ENCODE peak calls at places on chromosomes 1 and 21, in four cellular contexts. Q is GM13976, U is breast epithelium, W is mesothelial cell of epicardium. A is an unnamed sample.

GRCh38 chr21:32966120-32966519 is 59.6 kb upstream of the OLIG2 start:
- DNase-seq in W (no peak), Q (no peak), U (no peak), A (no peak)

GRCh38 chr1:9350011-9350907 is 57.6 kb downstream of the SPSB1 start:
- DNase-seq in Q (no peak), W (no peak), U (no peak), A (no peak)

GRCh38 chr1:27940297-27940696 is 5.5 kb downstream of the SMPDL3B start:
- DNase-seq in Q (peak), U (no peak), W (no peak), A (peak)

GRCh38 chr1:1402081-1402900 is 3.2 kb upstream of the CCNL2 start:
- DNase-seq in W (no peak), Q (peak), U (no peak), A (no peak)

GRCh38 chr1:29453502-29454240 is 217.3 kb downstream of the PTPRU start:
- DNase-seq in U (no peak), Q (peak), W (no peak), A (peak)

GRCh38 chr1:51534447-51534846 is 15.4 kb upstream of the EPS15 start:
- DNase-seq in W (no peak), U (no peak), Q (no peak), A (no peak)

GRCh38 chr1:23661887-23662286 is 29.7 kb upstream of the RPL11 start:
- DNase-seq in W (no peak), Q (no peak), U (no peak), A (no peak)

GRCh38 chr21:25501448-25501847 is 105.8 kb downstream of the MRPL39 start:
- DNase-seq in Q (no peak), U (no peak), W (no peak), A (no peak)

GRCh38 chr1:58979085-58979484 is 195.2 kb upstream of the JUN start:
- DNase-seq in Q (no peak), W (no peak), U (no peak), A (no peak)

GRCh38 chr21:27206368-27206982 is 239.6 kb upstream of the ADAMTS5 start:
- DNase-seq in W (no peak), U (no peak), Q (no peak), A (no peak)

GRCh38 chr1:244221961-244222360 is 170.9 kb downstream of the ZBTB18 start:
- DNase-seq in U (no peak), Q (no peak), W (no peak), A (no peak)

GRCh38 chr1:226135709-226136108 is 50.8 kb downstream of the ACBD3 start:
- DNase-seq in U (no peak), Q (no peak), W (no peak), A (no peak)

GRCh38 chr1:97433520-97434175 is 487.2 kb downstream of the DPYD start:
- DNase-seq in Q (no peak), U (no peak), W (no peak), A (no peak)

GRCh38 chr1:10509823-10510509 is 35.2 kb downstream of the PEX14 start:
- DNase-seq in Q (no peak), U (no peak), W (no peak), A (no peak)

GRCh38 chr1:6099787-6100765 is 54.4 kb downstream of the KCNAB2 start:
- DNase-seq in Q (no peak), U (no peak), W (no peak), A (no peak)
- TF ChIP-seq CTCF in Q (peak), U (no peak), W (no peak), A (peak)

GRCh38 chr1:44013949-44014348 is 17.3 kb downstream of the SLC6A9 start:
- DNase-seq in U (no peak), W (no peak), Q (no peak), A (no peak)

GRCh38 chr1:44008259-44008658 is 16.9 kb downstream of the CCDC24 start:
- DNase-seq in W (no peak), U (no peak), Q (no peak), A (no peak)

GRCh38 chr1:44012411-44012810 is 18.9 kb downstream of the SLC6A9 start:
- DNase-seq in W (no peak), Q (no peak), U (no peak), A (no peak)

GRCh38 chr1:44012941-44013609 is 18.2 kb downstream of the SLC6A9 start:
- DNase-seq in Q (no peak), U (no peak), W (no peak), A (no peak)

GRCh38 chr1:44010935-44011610 is 19.7 kb downstream of the CCDC24 start:
- DNase-seq in Q (no peak), W (no peak), U (no peak), A (no peak)
- TF ChIP-seq CTCF in Q (no peak), W (no peak), U (no peak), A (no peak)

DNA sequence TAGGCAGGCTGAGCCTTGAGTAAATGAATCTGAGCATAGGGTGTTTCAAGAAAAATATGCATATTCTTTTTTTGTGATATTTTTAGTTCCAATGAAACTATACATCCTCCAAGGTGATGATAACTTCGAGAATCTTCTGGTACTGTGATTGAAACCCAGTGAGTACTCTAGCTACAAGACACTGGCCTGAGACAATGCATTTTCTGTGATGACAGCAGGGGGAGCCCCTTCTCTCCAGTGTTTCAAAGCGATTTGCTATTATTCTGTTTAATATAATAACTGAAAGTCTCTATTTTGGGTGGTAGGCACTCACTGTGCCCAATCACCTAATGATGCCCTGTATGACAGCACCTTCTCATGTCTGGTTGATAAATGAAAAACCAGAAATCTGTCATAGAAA is 12.1 kb downstream of the IRF2BP2 start:
- DNase-seq in W (no peak), U (no peak), Q (peak), A (peak)
- TF ChIP-seq CTCF in W (peak), U (no peak), Q (peak), A (peak)

GRCh38 chr1:201583663-201584062 is 44.7 kb downstream of the NAV1 start:
- DNase-seq in W (no peak), Q (no peak), U (no peak), A (no peak)
- TF ChIP-seq CTCF in W (no peak), Q (no peak), U (no peak), A (no peak)

DNA sequence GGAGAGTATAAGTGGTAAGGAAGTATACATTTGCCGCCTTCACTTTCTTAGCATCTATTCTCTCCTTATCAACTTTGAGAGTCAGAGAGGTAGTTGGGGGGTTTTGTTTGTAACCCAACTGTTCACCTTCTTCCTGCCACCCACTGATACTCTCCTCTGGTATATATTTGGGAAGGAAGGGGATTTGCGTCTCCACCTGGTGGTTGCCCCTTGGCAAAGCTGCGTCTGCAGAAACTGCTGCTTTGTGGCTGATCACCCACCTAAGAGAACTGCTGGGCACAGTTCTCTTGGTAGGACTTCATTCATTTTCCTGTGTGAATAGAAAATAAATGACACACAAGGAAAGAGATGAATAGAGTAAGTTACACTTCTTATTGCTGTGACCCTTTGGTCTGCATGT is 87.0 kb downstream of the SYT14 start:
- DNase-seq in W (no peak), Q (no peak), U (no peak), A (no peak)
- TF ChIP-seq CTCF in W (no peak), Q (no peak), U (no peak), A (no peak)

GRCh38 chr1:77146270-77146669 is 73.0 kb downstream of the PIGK start:
- DNase-seq in Q (no peak), W (no peak), U (no peak), A (no peak)

GRCh38 chr1:77139389-77139788 is 79.8 kb downstream of the PIGK start:
- DNase-seq in W (no peak), U (no peak), Q (no peak), A (no peak)

DNA sequence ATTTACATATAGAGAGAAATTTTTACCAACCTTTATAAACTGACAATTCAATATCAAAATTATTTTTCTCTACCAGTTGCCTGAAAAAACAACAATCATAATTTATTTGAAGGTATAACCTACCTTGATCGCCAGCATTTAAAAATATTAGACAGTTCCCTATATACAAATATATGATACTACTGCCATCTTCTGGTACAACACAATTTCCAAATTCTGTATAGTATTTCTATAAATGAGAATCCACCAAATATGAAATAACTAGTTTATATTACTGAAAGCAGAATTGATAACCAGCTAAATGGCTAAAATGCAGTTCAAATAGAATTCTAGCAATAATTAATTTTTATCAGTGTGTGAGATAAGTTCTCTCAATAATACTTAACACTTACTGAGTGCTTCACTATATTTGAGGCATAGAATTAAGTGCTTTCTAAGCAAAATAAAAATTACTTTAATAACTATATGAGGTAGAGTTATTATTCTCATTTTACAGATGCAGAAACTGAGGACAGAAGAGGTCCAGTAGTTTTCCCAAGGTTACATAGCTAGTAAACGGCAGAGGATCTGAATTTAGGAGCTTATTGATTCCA is 75.6 kb downstream of the PIGK start:
- DNase-seq in U (no peak), W (no peak), Q (no peak), A (no peak)
- TF ChIP-seq CTCF in U (no peak), W (peak), Q (no peak), A (peak)

GRCh38 chr1:216562383-216562782 is 139.1 kb upstream of the USH2A start:
- DNase-seq in U (no peak), Q (no peak), W (no peak), A (no peak)
- TF ChIP-seq CTCF in U (no peak), Q (no peak), W (no peak), A (no peak)

GRCh38 chr1:41843378-41843777 is 75.3 kb downstream of the HIVEP3 start:
- DNase-seq in Q (no peak), U (no peak), W (no peak), A (no peak)
- TF ChIP-seq CTCF in Q (no peak), U (no peak), W (no peak), A (no peak)

DNA sequence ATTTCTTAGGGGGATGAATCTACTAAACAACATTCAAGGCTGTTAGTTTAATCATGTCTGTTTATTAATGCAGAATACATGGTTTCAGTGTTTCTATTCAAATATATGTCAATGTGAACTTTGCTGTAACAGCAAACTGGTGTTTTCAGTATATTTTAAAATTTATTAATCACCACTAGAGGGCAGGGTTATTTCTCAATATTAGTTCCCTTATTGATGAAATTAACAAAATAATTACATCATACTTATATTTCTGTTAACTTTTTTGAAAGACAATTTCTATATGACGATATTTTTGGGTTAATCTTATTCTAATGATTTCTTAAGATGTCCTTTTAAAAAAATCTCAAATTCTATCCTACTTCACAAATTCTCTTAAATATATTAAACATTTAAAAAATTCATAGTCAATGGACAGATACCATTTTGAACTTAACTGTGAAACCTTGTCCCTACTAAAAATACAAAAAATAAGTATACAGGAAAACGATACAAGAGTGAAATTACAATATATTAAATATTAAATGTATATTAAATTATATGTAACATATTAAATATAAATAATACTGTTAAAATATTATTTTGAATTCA is 1034.1 kb upstream of the PRMT6 start:
- DNase-seq in W (no peak), U (no peak), Q (no peak), A (peak)
- TF ChIP-seq CTCF in W (peak), U (no peak), Q (no peak), A (peak)

DNA sequence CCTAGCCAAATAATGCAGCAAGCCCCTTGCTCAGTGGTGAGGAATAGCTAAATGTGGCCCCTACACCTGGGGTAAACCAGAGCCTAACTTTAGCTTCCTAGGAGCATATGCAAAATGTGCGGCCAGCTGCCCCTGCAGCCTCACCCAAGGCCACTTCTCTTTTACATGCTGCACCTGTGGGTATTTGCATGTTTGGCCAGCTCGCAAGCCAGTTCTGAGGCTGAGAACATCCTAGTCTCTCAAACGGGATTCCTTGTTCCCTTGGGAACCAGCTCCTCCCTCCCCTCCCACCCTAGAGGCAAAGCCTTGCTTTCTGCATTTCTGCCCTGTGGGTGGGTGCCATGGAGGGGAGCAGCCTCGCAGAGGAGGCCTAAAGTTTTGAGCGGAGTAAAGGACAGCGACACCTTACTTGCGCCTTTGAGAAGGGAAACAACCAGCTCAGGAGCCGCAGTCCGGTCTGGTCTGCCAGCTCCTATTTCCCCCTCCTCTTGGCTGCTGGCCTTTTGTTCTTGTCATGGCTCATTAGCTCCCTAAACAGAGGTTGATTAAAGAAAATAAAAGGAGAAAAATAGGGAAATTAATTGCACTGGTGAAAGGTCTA is 68.5 kb downstream of the TEX35 start:
- DNase-seq in U (no peak), W (no peak), Q (no peak), A (no peak)
- TF ChIP-seq CTCF in U (no peak), W (no peak), Q (peak), A (peak)